ENCODE peak calls at places on chromosomes 7 and 10, in four cellular contexts. I, X, E and T are unnamed samples.

GRCh38 chr10:33501161-33501560 is 166.7 kb upstream of the NRP1 start:
- DNase-seq in E (no peak), X (no peak), I (no peak), T (no peak)

GRCh38 chr7:112143567-112143966 is 62.6 kb downstream of the DOCK4 start:
- DNase-seq in I (no peak), X (peak), E (no peak), T (no peak)

GRCh38 chr10:98555011-98555619 is 108.4 kb upstream of the HPS1 start:
- DNase-seq in I (no peak), X (no peak), E (no peak), T (no peak)

GRCh38 chr10:31926765-31927596 is 1.6 kb downstream of the ARHGAP12 start:
- DNase-seq in E (no peak), X (no peak), I (no peak), T (no peak)

GRCh38 chr10:3192856-3193635 is 20.5 kb upstream of the PITRM1 start:
- DNase-seq in I (peak), E (no peak), X (peak), T (peak)

GRCh38 chr7:5662776-5663175 is 118.7 kb downstream of the RNF216 start:
- DNase-seq in X (no peak), E (no peak), I (no peak), T (no peak)

GRCh38 chr10:31650010-31650409 is 278.6 kb downstream of the ARHGAP12 start:
- DNase-seq in I (no peak), X (peak), E (peak), T (peak)

GRCh38 chr10:91974960-91975359 is 51.4 kb downstream of the BTAF1 start:
- DNase-seq in X (no peak), I (no peak), E (no peak), T (no peak)

GRCh38 chr7:42237162-42237821 is at the start of gene GLI3:
- DNase-seq in X (peak), E (peak), I (no peak), T (peak)
- TF ChIP-seq CTCF in X (peak), E (peak), I (no peak), T (no peak)

DNA sequence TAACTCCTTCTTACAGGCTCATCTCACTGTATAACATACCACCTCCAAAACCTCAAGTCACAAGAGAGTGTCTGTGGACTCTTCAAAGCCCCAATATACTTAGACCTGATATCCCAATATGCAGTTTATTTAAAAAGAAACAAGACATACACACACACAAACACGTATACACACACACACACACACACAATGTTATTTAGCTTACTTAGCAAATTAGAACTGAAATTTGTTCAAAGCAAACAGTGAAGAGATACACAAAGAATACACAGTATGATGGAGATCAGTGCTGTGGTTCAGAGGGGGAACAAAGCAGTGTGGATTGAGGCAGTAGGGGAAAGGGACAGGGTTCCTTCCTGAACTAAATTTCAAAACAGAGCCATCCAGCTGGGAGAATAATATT is 807.2 kb downstream of the IPMK start:
- DNase-seq in X (no peak), E (no peak), I (no peak), T (no peak)
- H3K4me3 ChIP-seq in X (no peak), E (no peak), I (no peak), T (no peak)

GRCh38 chr7:44431091-44431608 is 59.3 kb downstream of the NUDCD3 start:
- DNase-seq in I (peak), E (peak), X (no peak), T (no peak)
- TF ChIP-seq CTCF in I (peak), E (peak), X (no peak), T (no peak)

DNA sequence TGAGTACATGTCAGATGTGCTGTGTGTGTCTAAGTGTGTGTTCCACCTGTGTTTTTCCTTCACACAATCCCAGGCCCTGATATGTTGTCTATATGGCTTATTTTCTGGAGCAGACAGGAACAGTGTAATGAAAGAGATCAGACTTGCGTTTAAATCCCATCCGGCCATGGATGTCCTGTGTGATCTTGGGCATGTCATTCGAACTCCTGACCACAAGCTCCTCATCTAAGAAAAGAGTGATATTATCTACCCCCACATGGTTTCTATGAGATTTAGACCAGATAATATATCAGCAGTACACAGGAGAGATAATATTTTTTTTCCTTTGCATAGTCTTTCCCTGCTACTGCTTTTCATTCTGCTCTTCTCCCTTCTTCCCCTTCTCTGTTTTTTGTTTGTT is 37.3 kb downstream of the APBB1IP start:
- DNase-seq in X (no peak), I (no peak), E (no peak), T (no peak)
- H3K4me3 ChIP-seq in X (no peak), I (no peak), E (no peak), T (no peak)

GRCh38 chr10:94038024-94038423 is 44.3 kb downstream of the PLCE1 start:
- DNase-seq in E (peak), I (no peak), X (no peak), T (no peak)
- TF ChIP-seq CTCF in E (no peak), I (no peak), X (no peak), T (no peak)

GRCh38 chr10:27696466-27696865 is 49.2 kb downstream of the MKX start:
- DNase-seq in X (no peak), I (no peak), E (no peak), T (no peak)
- H3K4me3 ChIP-seq in X (no peak), I (no peak), E (no peak), T (no peak)